ENCODE peak calls at places on chromosomes 11 and 22, in eight cellular contexts. One of them, this sample, is unnamed.

GRCh38 chr11:128884703-128885338 is 6.3 kb upstream of the KCNJ5 start:
- DNase-seq in EH: peak
- DNase-seq in astrocyte of the spinal cord: peak
- DNase-seq in fibroblast of the conjunctiva: peak
- DNase-seq in WERI-Rb-1: peak
- DNase-seq in HS-5: no peak
- DNase-seq in sigmoid colon: peak
- DNase-seq in NCI-H774: peak
- DNase-seq in this sample: peak

GRCh38 chr22:29080061-29080975 is 7.5 kb downstream of the KREMEN1 start:
- DNase-seq in EH: peak
- DNase-seq in astrocyte of the spinal cord: no peak
- DNase-seq in fibroblast of the conjunctiva: no peak
- DNase-seq in WERI-Rb-1: peak
- DNase-seq in HS-5: no peak
- DNase-seq in sigmoid colon: no peak
- DNase-seq in NCI-H774: no peak
- DNase-seq in this sample: no peak

GRCh38 chr11:32198053-32198452 is 107.2 kb downstream of the RCN1 start:
- DNase-seq in EH: no peak
- DNase-seq in astrocyte of the spinal cord: no peak
- DNase-seq in fibroblast of the conjunctiva: no peak
- DNase-seq in WERI-Rb-1: no peak
- DNase-seq in HS-5: no peak
- DNase-seq in sigmoid colon: no peak
- DNase-seq in NCI-H774: no peak
- DNase-seq in this sample: no peak

GRCh38 chr11:78662811-78663210 is 88.1 kb upstream of the NARS2 start:
- DNase-seq in EH: no peak
- DNase-seq in astrocyte of the spinal cord: no peak
- DNase-seq in fibroblast of the conjunctiva: no peak
- DNase-seq in WERI-Rb-1: no peak
- DNase-seq in HS-5: no peak
- DNase-seq in sigmoid colon: no peak
- DNase-seq in NCI-H774: no peak
- DNase-seq in this sample: no peak

GRCh38 chr22:26894766-26895485 is 237.5 kb downstream of the MIAT start:
- DNase-seq in EH: peak
- DNase-seq in astrocyte of the spinal cord: peak
- DNase-seq in fibroblast of the conjunctiva: peak
- DNase-seq in WERI-Rb-1: no peak
- DNase-seq in HS-5: peak
- DNase-seq in sigmoid colon: no peak
- DNase-seq in NCI-H774: no peak
- DNase-seq in this sample: peak

GRCh38 chr11:62012451-62013265 is 45.2 kb upstream of the FTH1 start:
- DNase-seq in EH: peak
- DNase-seq in astrocyte of the spinal cord: no peak
- DNase-seq in fibroblast of the conjunctiva: no peak
- DNase-seq in WERI-Rb-1: no peak
- DNase-seq in HS-5: no peak
- DNase-seq in sigmoid colon: no peak
- DNase-seq in NCI-H774: no peak
- DNase-seq in this sample: peak

GRCh38 chr11:80204021-80204420 is 763.2 kb upstream of the TENM4 start:
- DNase-seq in EH: no peak
- DNase-seq in astrocyte of the spinal cord: peak
- DNase-seq in fibroblast of the conjunctiva: no peak
- DNase-seq in WERI-Rb-1: no peak
- DNase-seq in HS-5: no peak
- DNase-seq in sigmoid colon: no peak
- DNase-seq in NCI-H774: no peak
- DNase-seq in this sample: no peak

GRCh38 chr11:17979770-17980371 is 33.0 kb downstream of the SERGEF start:
- DNase-seq in EH: peak
- DNase-seq in astrocyte of the spinal cord: no peak
- DNase-seq in fibroblast of the conjunctiva: no peak
- DNase-seq in WERI-Rb-1: peak
- DNase-seq in HS-5: no peak
- DNase-seq in sigmoid colon: no peak
- DNase-seq in NCI-H774: peak
- DNase-seq in this sample: no peak

GRCh38 chr11:9765320-9766101 is 101.6 kb downstream of the SWAP70 start:
- DNase-seq in EH: peak
- DNase-seq in astrocyte of the spinal cord: peak
- DNase-seq in fibroblast of the conjunctiva: peak
- DNase-seq in WERI-Rb-1: no peak
- DNase-seq in HS-5: peak
- DNase-seq in sigmoid colon: peak
- DNase-seq in NCI-H774: no peak
- DNase-seq in this sample: peak

GRCh38 chr11:126638663-126639062 is 283.2 kb downstream of the ST3GAL4 start:
- DNase-seq in EH: peak
- DNase-seq in astrocyte of the spinal cord: no peak
- DNase-seq in fibroblast of the conjunctiva: no peak
- DNase-seq in WERI-Rb-1: peak
- DNase-seq in HS-5: no peak
- DNase-seq in sigmoid colon: no peak
- DNase-seq in NCI-H774: no peak
- DNase-seq in this sample: no peak

GRCh38 chr11:10581481-10582019 is 13.1 kb upstream of the LYVE1 start:
- DNase-seq in EH: peak
- DNase-seq in astrocyte of the spinal cord: no peak
- DNase-seq in fibroblast of the conjunctiva: no peak
- DNase-seq in WERI-Rb-1: no peak
- DNase-seq in HS-5: no peak
- DNase-seq in sigmoid colon: peak
- DNase-seq in NCI-H774: no peak
- DNase-seq in this sample: no peak

GRCh38 chr11:3159296-3160190 is 5.6 kb downstream of the OSBPL5 start:
- DNase-seq in EH: peak
- DNase-seq in astrocyte of the spinal cord: no peak
- DNase-seq in fibroblast of the conjunctiva: no peak
- DNase-seq in WERI-Rb-1: no peak
- DNase-seq in HS-5: no peak
- DNase-seq in sigmoid colon: peak
- DNase-seq in NCI-H774: no peak
- DNase-seq in this sample: no peak

GRCh38 chr22:47850644-47851151 is 1088.2 kb downstream of the TBC1D22A start:
- DNase-seq in EH: no peak
- DNase-seq in astrocyte of the spinal cord: peak
- DNase-seq in fibroblast of the conjunctiva: no peak
- DNase-seq in WERI-Rb-1: peak
- DNase-seq in HS-5: no peak
- DNase-seq in sigmoid colon: no peak
- DNase-seq in NCI-H774: no peak
- DNase-seq in this sample: no peak

GRCh38 chr11:18615628-18616392 is 16.2 kb downstream of the MISFA start:
- DNase-seq in EH: no peak
- DNase-seq in astrocyte of the spinal cord: peak
- DNase-seq in fibroblast of the conjunctiva: no peak
- DNase-seq in WERI-Rb-1: no peak
- DNase-seq in HS-5: no peak
- DNase-seq in sigmoid colon: no peak
- DNase-seq in NCI-H774: no peak
- DNase-seq in this sample: no peak

GRCh38 chr11:33437529-33437928 is 180.3 kb downstream of the HIPK3 start:
- DNase-seq in EH: no peak
- DNase-seq in astrocyte of the spinal cord: no peak
- DNase-seq in fibroblast of the conjunctiva: no peak
- DNase-seq in WERI-Rb-1: no peak
- DNase-seq in HS-5: no peak
- DNase-seq in sigmoid colon: no peak
- DNase-seq in NCI-H774: no peak
- DNase-seq in this sample: no peak

GRCh38 chr22:42376721-42377177 is 55.5 kb downstream of the NFAM1 start:
- DNase-seq in EH: peak
- DNase-seq in astrocyte of the spinal cord: no peak
- DNase-seq in fibroblast of the conjunctiva: peak
- DNase-seq in WERI-Rb-1: peak
- DNase-seq in HS-5: no peak
- DNase-seq in sigmoid colon: peak
- DNase-seq in NCI-H774: no peak
- DNase-seq in this sample: no peak

GRCh38 chr22:19848298-19849224 is 6.1 kb downstream of the GNB1L start:
- DNase-seq in EH: peak
- DNase-seq in astrocyte of the spinal cord: no peak
- DNase-seq in fibroblast of the conjunctiva: no peak
- DNase-seq in WERI-Rb-1: no peak
- DNase-seq in HS-5: peak
- DNase-seq in sigmoid colon: peak
- DNase-seq in NCI-H774: no peak
- DNase-seq in this sample: no peak

GRCh38 chr11:12640926-12641849 is 33.0 kb upstream of the TEAD1 start:
- DNase-seq in EH: no peak
- DNase-seq in astrocyte of the spinal cord: no peak
- DNase-seq in fibroblast of the conjunctiva: no peak
- DNase-seq in WERI-Rb-1: no peak
- DNase-seq in HS-5: no peak
- DNase-seq in sigmoid colon: no peak
- DNase-seq in NCI-H774: no peak
- DNase-seq in this sample: no peak

GRCh38 chr11:46121328-46121723 is at the start of gene PHF21A:
- DNase-seq in EH: peak
- DNase-seq in astrocyte of the spinal cord: peak
- DNase-seq in fibroblast of the conjunctiva: peak
- DNase-seq in WERI-Rb-1: peak
- DNase-seq in HS-5: no peak
- DNase-seq in sigmoid colon: peak
- DNase-seq in NCI-H774: peak
- DNase-seq in this sample: peak

GRCh38 chr11:107224836-107225235 is 206.6 kb upstream of the GUCY1A2 start:
- DNase-seq in EH: no peak
- DNase-seq in astrocyte of the spinal cord: no peak
- DNase-seq in fibroblast of the conjunctiva: no peak
- DNase-seq in WERI-Rb-1: no peak
- DNase-seq in HS-5: no peak
- DNase-seq in sigmoid colon: no peak
- DNase-seq in NCI-H774: no peak
- DNase-seq in this sample: no peak

GRCh38 chr11:103486609-103487008 is 377.4 kb downstream of the DYNC2H1 start:
- DNase-seq in EH: peak
- DNase-seq in astrocyte of the spinal cord: no peak
- DNase-seq in fibroblast of the conjunctiva: no peak
- DNase-seq in WERI-Rb-1: no peak
- DNase-seq in HS-5: no peak
- DNase-seq in sigmoid colon: no peak
- DNase-seq in NCI-H774: no peak
- DNase-seq in this sample: no peak

GRCh38 chr22:47152938-47153337 is 390.5 kb downstream of the TBC1D22A start:
- DNase-seq in EH: no peak
- DNase-seq in astrocyte of the spinal cord: no peak
- DNase-seq in fibroblast of the conjunctiva: no peak
- DNase-seq in WERI-Rb-1: no peak
- DNase-seq in HS-5: no peak
- DNase-seq in sigmoid colon: no peak
- DNase-seq in NCI-H774: no peak
- DNase-seq in this sample: no peak

GRCh38 chr11:79321282-79321681 is 119.5 kb downstream of the TENM4 start:
- DNase-seq in EH: no peak
- DNase-seq in astrocyte of the spinal cord: peak
- DNase-seq in fibroblast of the conjunctiva: peak
- DNase-seq in WERI-Rb-1: no peak
- DNase-seq in HS-5: no peak
- DNase-seq in sigmoid colon: no peak
- DNase-seq in NCI-H774: no peak
- DNase-seq in this sample: peak

GRCh38 chr22:32324505-32325415 is 32.9 kb upstream of the RFPL3 start:
- DNase-seq in EH: no peak
- DNase-seq in astrocyte of the spinal cord: no peak
- DNase-seq in fibroblast of the conjunctiva: no peak
- DNase-seq in WERI-Rb-1: no peak
- DNase-seq in HS-5: no peak
- DNase-seq in sigmoid colon: no peak
- DNase-seq in NCI-H774: no peak
- DNase-seq in this sample: no peak

GRCh38 chr11:26620282-26621045 is 48.4 kb upstream of the MUC15 start:
- DNase-seq in EH: no peak
- DNase-seq in astrocyte of the spinal cord: no peak
- DNase-seq in fibroblast of the conjunctiva: no peak
- DNase-seq in WERI-Rb-1: no peak
- DNase-seq in HS-5: no peak
- DNase-seq in sigmoid colon: no peak
- DNase-seq in NCI-H774: no peak
- DNase-seq in this sample: no peak

GRCh38 chr11:78189851-78190250 is 1.1 kb downstream of the USP35 start:
- DNase-seq in EH: no peak
- DNase-seq in astrocyte of the spinal cord: no peak
- DNase-seq in fibroblast of the conjunctiva: no peak
- DNase-seq in WERI-Rb-1: no peak
- DNase-seq in HS-5: no peak
- DNase-seq in sigmoid colon: peak
- DNase-seq in NCI-H774: no peak
- DNase-seq in this sample: no peak

GRCh38 chr22:40015346-40015976 is 20.7 kb downstream of the FAM83F start:
- DNase-seq in EH: no peak
- DNase-seq in astrocyte of the spinal cord: no peak
- DNase-seq in fibroblast of the conjunctiva: no peak
- DNase-seq in WERI-Rb-1: no peak
- DNase-seq in HS-5: no peak
- DNase-seq in sigmoid colon: no peak
- DNase-seq in NCI-H774: no peak
- DNase-seq in this sample: no peak

GRCh38 chr22:39543095-39543494 is 10.5 kb upstream of the RPS19BP1 start:
- DNase-seq in EH: peak
- DNase-seq in astrocyte of the spinal cord: no peak
- DNase-seq in fibroblast of the conjunctiva: no peak
- DNase-seq in WERI-Rb-1: peak
- DNase-seq in HS-5: no peak
- DNase-seq in sigmoid colon: no peak
- DNase-seq in NCI-H774: no peak
- DNase-seq in this sample: no peak

GRCh38 chr22:39908121-39908520 is 7.2 kb downstream of the GRAP2 start:
- DNase-seq in EH: no peak
- DNase-seq in astrocyte of the spinal cord: no peak
- DNase-seq in fibroblast of the conjunctiva: no peak
- DNase-seq in WERI-Rb-1: no peak
- DNase-seq in HS-5: no peak
- DNase-seq in sigmoid colon: no peak
- DNase-seq in NCI-H774: no peak
- DNase-seq in this sample: no peak

GRCh38 chr22:38132136-38132535 is 21.7 kb upstream of the BAIAP2L2 start:
- DNase-seq in EH: no peak
- DNase-seq in astrocyte of the spinal cord: no peak
- DNase-seq in fibroblast of the conjunctiva: no peak
- DNase-seq in WERI-Rb-1: no peak
- DNase-seq in HS-5: no peak
- DNase-seq in sigmoid colon: no peak
- DNase-seq in NCI-H774: no peak
- DNase-seq in this sample: no peak